ENCODE peak calls at places on chromosomes 1 and 21, in six cellular contexts. One of them, this sample, is unnamed.

GRCh38 chr1:27504588-27505419 is 14.8 kb upstream of the WASF2 start:
- DNase-seq in HTR-8/SVneo: peak
- DNase-seq in HFF-Myc: no peak
- DNase-seq in SW480: peak
- DNase-seq in stimulated activated CD4-positive, alpha-beta T cell treated with anti-CD3 and anti-CD28 coated beads, Interleukin-4, amount 100 ng/mL, for 1 hour: no peak
- DNase-seq in hypothalamus: no peak
- DNase-seq in this sample: no peak

GRCh38 chr1:77489910-77490309 is 192.5 kb downstream of the ZZZ3 start:
- DNase-seq in HFF-Myc: no peak
- DNase-seq in hypothalamus: no peak
- DNase-seq in stimulated activated CD4-positive, alpha-beta T cell treated with anti-CD3 and anti-CD28 coated beads, Interleukin-4, amount 100 ng/mL, for 1 hour: no peak
- DNase-seq in HTR-8/SVneo: no peak
- DNase-seq in SW480: no peak
- DNase-seq in this sample: no peak

GRCh38 chr1:2349821-2350220 is 41.5 kb downstream of the MORN1 start:
- DNase-seq in SW480: no peak
- DNase-seq in HFF-Myc: no peak
- DNase-seq in hypothalamus: no peak
- DNase-seq in stimulated activated CD4-positive, alpha-beta T cell treated with anti-CD3 and anti-CD28 coated beads, Interleukin-4, amount 100 ng/mL, for 1 hour: no peak
- DNase-seq in HTR-8/SVneo: no peak
- DNase-seq in this sample: no peak

GRCh38 chr1:6443339-6444115 is 19.0 kb downstream of the ESPN start:
- DNase-seq in hypothalamus: no peak
- DNase-seq in SW480: no peak
- DNase-seq in stimulated activated CD4-positive, alpha-beta T cell treated with anti-CD3 and anti-CD28 coated beads, Interleukin-4, amount 100 ng/mL, for 1 hour: no peak
- DNase-seq in HFF-Myc: no peak
- DNase-seq in HTR-8/SVneo: no peak
- DNase-seq in this sample: no peak

GRCh38 chr1:1907098-1907736 is 7.8 kb upstream of the CALML6 start:
- DNase-seq in HFF-Myc: no peak
- DNase-seq in HTR-8/SVneo: no peak
- DNase-seq in stimulated activated CD4-positive, alpha-beta T cell treated with anti-CD3 and anti-CD28 coated beads, Interleukin-4, amount 100 ng/mL, for 1 hour: no peak
- DNase-seq in hypothalamus: no peak
- DNase-seq in SW480: peak
- DNase-seq in this sample: no peak

GRCh38 chr1:53337499-53337898 is 9.6 kb upstream of the LRP8 start:
- DNase-seq in HFF-Myc: no peak
- DNase-seq in SW480: no peak
- DNase-seq in stimulated activated CD4-positive, alpha-beta T cell treated with anti-CD3 and anti-CD28 coated beads, Interleukin-4, amount 100 ng/mL, for 1 hour: no peak
- DNase-seq in hypothalamus: no peak
- DNase-seq in HTR-8/SVneo: no peak
- DNase-seq in this sample: no peak

GRCh38 chr1:165225650-165226049 is 130.9 kb downstream of the LMX1A start:
- DNase-seq in HFF-Myc: no peak
- DNase-seq in stimulated activated CD4-positive, alpha-beta T cell treated with anti-CD3 and anti-CD28 coated beads, Interleukin-4, amount 100 ng/mL, for 1 hour: no peak
- DNase-seq in HTR-8/SVneo: no peak
- DNase-seq in hypothalamus: no peak
- DNase-seq in SW480: no peak
- DNase-seq in this sample: no peak

GRCh38 chr1:17538428-17539130 is 919 bp upstream of the ARHGEF10L start:
- DNase-seq in stimulated activated CD4-positive, alpha-beta T cell treated with anti-CD3 and anti-CD28 coated beads, Interleukin-4, amount 100 ng/mL, for 1 hour: no peak
- DNase-seq in hypothalamus: no peak
- DNase-seq in HTR-8/SVneo: no peak
- DNase-seq in SW480: no peak
- DNase-seq in HFF-Myc: no peak
- DNase-seq in this sample: peak

GRCh38 chr1:77473690-77474089 is 191.9 kb downstream of the AK5 start:
- DNase-seq in SW480: no peak
- DNase-seq in HFF-Myc: peak
- DNase-seq in stimulated activated CD4-positive, alpha-beta T cell treated with anti-CD3 and anti-CD28 coated beads, Interleukin-4, amount 100 ng/mL, for 1 hour: no peak
- DNase-seq in hypothalamus: no peak
- DNase-seq in HTR-8/SVneo: peak
- DNase-seq in this sample: peak

GRCh38 chr1:75625795-75626194 is 14.9 kb upstream of the SLC44A5 start:
- DNase-seq in SW480: no peak
- DNase-seq in HFF-Myc: no peak
- DNase-seq in hypothalamus: no peak
- DNase-seq in HTR-8/SVneo: no peak
- DNase-seq in stimulated activated CD4-positive, alpha-beta T cell treated with anti-CD3 and anti-CD28 coated beads, Interleukin-4, amount 100 ng/mL, for 1 hour: no peak
- DNase-seq in this sample: no peak

GRCh38 chr1:162922196-162922595 is 61.2 kb upstream of the CCDC190 start:
- DNase-seq in SW480: no peak
- DNase-seq in HTR-8/SVneo: no peak
- DNase-seq in HFF-Myc: no peak
- DNase-seq in stimulated activated CD4-positive, alpha-beta T cell treated with anti-CD3 and anti-CD28 coated beads, Interleukin-4, amount 100 ng/mL, for 1 hour: no peak
- DNase-seq in hypothalamus: no peak
- DNase-seq in this sample: peak

GRCh38 chr1:3746389-3746783 is 5.9 kb upstream of the CCDC27 start:
- DNase-seq in HTR-8/SVneo: no peak
- DNase-seq in SW480: no peak
- DNase-seq in HFF-Myc: no peak
- DNase-seq in hypothalamus: no peak
- DNase-seq in stimulated activated CD4-positive, alpha-beta T cell treated with anti-CD3 and anti-CD28 coated beads, Interleukin-4, amount 100 ng/mL, for 1 hour: no peak
- DNase-seq in this sample: no peak

GRCh38 chr1:211217392-211217791 is 41.8 kb upstream of the RCOR3 start:
- DNase-seq in hypothalamus: no peak
- DNase-seq in HFF-Myc: no peak
- DNase-seq in SW480: no peak
- DNase-seq in stimulated activated CD4-positive, alpha-beta T cell treated with anti-CD3 and anti-CD28 coated beads, Interleukin-4, amount 100 ng/mL, for 1 hour: no peak
- DNase-seq in HTR-8/SVneo: no peak
- DNase-seq in this sample: no peak

GRCh38 chr21:46427516-46427915 is 31.2 kb upstream of the DIP2A start:
- DNase-seq in hypothalamus: no peak
- DNase-seq in stimulated activated CD4-positive, alpha-beta T cell treated with anti-CD3 and anti-CD28 coated beads, Interleukin-4, amount 100 ng/mL, for 1 hour: no peak
- DNase-seq in SW480: no peak
- DNase-seq in HTR-8/SVneo: no peak
- DNase-seq in HFF-Myc: no peak
- DNase-seq in this sample: no peak

GRCh38 chr1:196877964-196878363 is 9.9 kb upstream of the CFHR4 start:
- DNase-seq in SW480: no peak
- DNase-seq in HFF-Myc: no peak
- DNase-seq in stimulated activated CD4-positive, alpha-beta T cell treated with anti-CD3 and anti-CD28 coated beads, Interleukin-4, amount 100 ng/mL, for 1 hour: no peak
- DNase-seq in HTR-8/SVneo: no peak
- DNase-seq in hypothalamus: no peak
- DNase-seq in this sample: no peak

GRCh38 chr1:245031041-245031440 is 123.7 kb upstream of the KIF26B start:
- DNase-seq in HTR-8/SVneo: no peak
- DNase-seq in HFF-Myc: no peak
- DNase-seq in hypothalamus: no peak
- DNase-seq in stimulated activated CD4-positive, alpha-beta T cell treated with anti-CD3 and anti-CD28 coated beads, Interleukin-4, amount 100 ng/mL, for 1 hour: no peak
- DNase-seq in SW480: no peak
- DNase-seq in this sample: no peak

GRCh38 chr1:85661767-85662166 is 46.5 kb downstream of the ZNHIT6 start:
- DNase-seq in HFF-Myc: no peak
- DNase-seq in stimulated activated CD4-positive, alpha-beta T cell treated with anti-CD3 and anti-CD28 coated beads, Interleukin-4, amount 100 ng/mL, for 1 hour: no peak
- DNase-seq in SW480: no peak
- DNase-seq in hypothalamus: no peak
- DNase-seq in HTR-8/SVneo: no peak
- DNase-seq in this sample: no peak

GRCh38 chr1:245704765-245705164 is 550.0 kb downstream of the KIF26B start:
- DNase-seq in stimulated activated CD4-positive, alpha-beta T cell treated with anti-CD3 and anti-CD28 coated beads, Interleukin-4, amount 100 ng/mL, for 1 hour: no peak
- DNase-seq in HFF-Myc: no peak
- DNase-seq in SW480: no peak
- DNase-seq in hypothalamus: no peak
- DNase-seq in HTR-8/SVneo: peak
- DNase-seq in this sample: peak

GRCh38 chr1:79295967-79296366 is 289.4 kb upstream of the ADGRL4 start:
- DNase-seq in stimulated activated CD4-positive, alpha-beta T cell treated with anti-CD3 and anti-CD28 coated beads, Interleukin-4, amount 100 ng/mL, for 1 hour: no peak
- DNase-seq in hypothalamus: no peak
- DNase-seq in SW480: no peak
- DNase-seq in HTR-8/SVneo: no peak
- DNase-seq in HFF-Myc: no peak
- DNase-seq in this sample: no peak

GRCh38 chr1:62962014-62962793 is 178.3 kb downstream of the ATG4C start:
- DNase-seq in HFF-Myc: no peak
- DNase-seq in stimulated activated CD4-positive, alpha-beta T cell treated with anti-CD3 and anti-CD28 coated beads, Interleukin-4, amount 100 ng/mL, for 1 hour: no peak
- DNase-seq in hypothalamus: no peak
- DNase-seq in HTR-8/SVneo: no peak
- DNase-seq in SW480: no peak
- DNase-seq in this sample: no peak

GRCh38 chr1:219329606-219330005 is 155.9 kb downstream of the LYPLAL1 start:
- DNase-seq in SW480: no peak
- DNase-seq in hypothalamus: no peak
- DNase-seq in stimulated activated CD4-positive, alpha-beta T cell treated with anti-CD3 and anti-CD28 coated beads, Interleukin-4, amount 100 ng/mL, for 1 hour: no peak
- DNase-seq in HFF-Myc: no peak
- DNase-seq in HTR-8/SVneo: no peak
- DNase-seq in this sample: no peak

GRCh38 chr21:34278451-34278850 is 85.4 kb upstream of the KCNE2 start:
- DNase-seq in HFF-Myc: no peak
- DNase-seq in HTR-8/SVneo: no peak
- DNase-seq in stimulated activated CD4-positive, alpha-beta T cell treated with anti-CD3 and anti-CD28 coated beads, Interleukin-4, amount 100 ng/mL, for 1 hour: no peak
- DNase-seq in SW480: no peak
- DNase-seq in hypothalamus: no peak
- DNase-seq in this sample: no peak

GRCh38 chr1:53073899-53074311 is 11.9 kb downstream of the PODN start:
- DNase-seq in stimulated activated CD4-positive, alpha-beta T cell treated with anti-CD3 and anti-CD28 coated beads, Interleukin-4, amount 100 ng/mL, for 1 hour: no peak
- DNase-seq in hypothalamus: no peak
- DNase-seq in HTR-8/SVneo: no peak
- DNase-seq in SW480: no peak
- DNase-seq in HFF-Myc: no peak
- DNase-seq in this sample: no peak

GRCh38 chr21:42599962-42600361 is 53.5 kb upstream of the PDE9A start:
- DNase-seq in HTR-8/SVneo: no peak
- DNase-seq in HFF-Myc: no peak
- DNase-seq in SW480: no peak
- DNase-seq in hypothalamus: no peak
- DNase-seq in stimulated activated CD4-positive, alpha-beta T cell treated with anti-CD3 and anti-CD28 coated beads, Interleukin-4, amount 100 ng/mL, for 1 hour: no peak
- DNase-seq in this sample: no peak

GRCh38 chr1:88740784-88741183 is 56.7 kb downstream of the PKN2 start:
- DNase-seq in hypothalamus: no peak
- DNase-seq in stimulated activated CD4-positive, alpha-beta T cell treated with anti-CD3 and anti-CD28 coated beads, Interleukin-4, amount 100 ng/mL, for 1 hour: no peak
- DNase-seq in HTR-8/SVneo: no peak
- DNase-seq in HFF-Myc: no peak
- DNase-seq in SW480: no peak
- DNase-seq in this sample: no peak

GRCh38 chr1:93620169-93620840 is 61.3 kb downstream of the BCAR3 start:
- DNase-seq in HTR-8/SVneo: no peak
- DNase-seq in stimulated activated CD4-positive, alpha-beta T cell treated with anti-CD3 and anti-CD28 coated beads, Interleukin-4, amount 100 ng/mL, for 1 hour: no peak
- DNase-seq in hypothalamus: no peak
- DNase-seq in HFF-Myc: no peak
- DNase-seq in SW480: no peak
- DNase-seq in this sample: no peak

GRCh38 chr1:201002510-201002909 is 21.0 kb downstream of the KIF21B start:
- DNase-seq in SW480: no peak
- DNase-seq in hypothalamus: no peak
- DNase-seq in HTR-8/SVneo: no peak
- DNase-seq in stimulated activated CD4-positive, alpha-beta T cell treated with anti-CD3 and anti-CD28 coated beads, Interleukin-4, amount 100 ng/mL, for 1 hour: no peak
- DNase-seq in HFF-Myc: no peak
- DNase-seq in this sample: no peak

GRCh38 chr21:43210454-43211084 is 41.8 kb downstream of the CRYAA start:
- DNase-seq in hypothalamus: no peak
- DNase-seq in HFF-Myc: no peak
- DNase-seq in HTR-8/SVneo: no peak
- DNase-seq in stimulated activated CD4-positive, alpha-beta T cell treated with anti-CD3 and anti-CD28 coated beads, Interleukin-4, amount 100 ng/mL, for 1 hour: no peak
- DNase-seq in SW480: no peak
- DNase-seq in this sample: no peak